ENCODE peak calls at places on chromosome 6, in six cellular contexts. K is CD4-positive, CD25-positive, alpha-beta regulatory T cell; A is body of pancreas; S is NCI-H1092 treated with DMSO at 0.1 percent for 48 hours; X is coronary artery; D is activated T-cell treated with anti-CD3 and anti-CD28 coated beads, Interleukin-2, amount 50 U/mL, for 1 hour. G is an unnamed sample.

GRCh38 chr6:105459884-105460283 is 57.0 kb upstream of the PREP start:
- DNase-seq in A (no peak), D (no peak), X (no peak), K (no peak), S (no peak), G (peak)

GRCh38 chr6:498795-499231 is 107.3 kb downstream of the IRF4 start:
- DNase-seq in X (no peak), D (peak), S (no peak), A (no peak), K (peak), G (peak)

GRCh38 chr6:163392533-163392932 is 22.0 kb upstream of the QKI start:
- DNase-seq in S (no peak), X (no peak), D (no peak), A (peak), K (no peak), G (peak)

GRCh38 chr6:126030045-126030444 is 43.7 kb downstream of the TRMT11 start:
- DNase-seq in D (no peak), X (no peak), A (no peak), S (no peak), K (no peak), G (no peak)

GRCh38 chr6:93749191-93749590 is 329.8 kb upstream of the EPHA7 start:
- DNase-seq in A (no peak), X (no peak), K (no peak), S (no peak), D (no peak), G (peak)

GRCh38 chr6:485655-486054 is 94.1 kb downstream of the IRF4 start:
- DNase-seq in K (no peak), A (no peak), X (no peak), S (no peak), D (no peak), G (no peak)

GRCh38 chr6:91744576-91744975 is 1157.7 kb upstream of the MAP3K7 start:
- DNase-seq in X (no peak), D (no peak), K (no peak), S (no peak), A (no peak), G (no peak)

GRCh38 chr6:114171473-114171872 is 171.3 kb downstream of the HS3ST5 start:
- DNase-seq in D (no peak), X (no peak), A (no peak), S (no peak), K (no peak), G (no peak)

GRCh38 chr6:141057761-141058160 is 1075.0 kb upstream of the GJE1 start:
- DNase-seq in D (no peak), X (no peak), A (no peak), K (no peak), S (no peak), G (no peak)

GRCh38 chr6:151075527-151075926 is 164.2 kb upstream of the AKAP12 start:
- DNase-seq in S (no peak), X (no peak), K (no peak), A (no peak), D (no peak), G (peak)

GRCh38 chr6:107539409-107539808 is 49.5 kb downstream of the SOBP start:
- DNase-seq in X (no peak), D (no peak), A (no peak), S (no peak), K (no peak), G (no peak)

GRCh38 chr6:131172237-131172636 is 37.0 kb downstream of the AKAP7 start:
- DNase-seq in D (no peak), A (no peak), X (no peak), K (no peak), S (no peak), G (no peak)

GRCh38 chr6:47416396-47417345 is 60.9 kb upstream of the CD2AP start:
- DNase-seq in A (no peak), S (no peak), K (no peak), X (no peak), D (no peak), G (no peak)

GRCh38 chr6:56875961-56876360 is 78.9 kb upstream of the BEND6 start:
- DNase-seq in S (no peak), D (no peak), K (no peak), A (no peak), X (no peak), G (no peak)

GRCh38 chr6:16432075-16433032 is 194.0 kb downstream of the GMPR start:
- DNase-seq in X (no peak), D (no peak), S (no peak), K (no peak), A (no peak), G (no peak)

GRCh38 chr6:8589941-8590676 is 154.8 kb upstream of the SLC35B3 start:
- DNase-seq in S (no peak), X (no peak), A (no peak), K (no peak), D (no peak), G (peak)

GRCh38 chr6:24910331-24910849 is 25.4 kb downstream of the RIPOR2 start:
- DNase-seq in D (peak), K (no peak), X (no peak), A (no peak), S (peak), G (no peak)

GRCh38 chr6:123022980-123023379 is 26.9 kb downstream of the CLVS2 start:
- DNase-seq in S (no peak), D (no peak), A (no peak), X (no peak), K (no peak), G (peak)

GRCh38 chr6:44264154-44265002 is 973 bp downstream of the NFKBIE start:
- DNase-seq in S (no peak), A (no peak), D (peak), X (no peak), K (peak), G (no peak)

GRCh38 chr6:48200874-48201273 is 89.9 kb upstream of the PTCHD4 start:
- DNase-seq in K (no peak), X (no peak), A (no peak), D (no peak), S (no peak), G (peak)

GRCh38 chr6:37819802-37820712 is 530 bp downstream of the ZFAND3 start:
- DNase-seq in A (peak), S (peak), K (peak), X (peak), D (peak), G (peak)

GRCh38 chr6:7086488-7086887 is 21.3 kb upstream of the RREB1 start:
- DNase-seq in X (no peak), D (peak), K (peak), S (no peak), A (no peak), G (no peak)

GRCh38 chr6:14121936-14122344 is 4.4 kb downstream of the CD83 start:
- DNase-seq in K (peak), A (no peak), X (no peak), S (no peak), D (no peak), G (no peak)

GRCh38 chr6:43185391-43185790 is 3.4 kb downstream of the CUL9 start:
- DNase-seq in X (no peak), D (no peak), A (no peak), S (no peak), K (peak), G (no peak)

GRCh38 chr6:90676516-90676915 is 89.6 kb upstream of the MAP3K7 start:
- DNase-seq in X (no peak), K (no peak), D (no peak), S (no peak), A (no peak), G (no peak)

GRCh38 chr6:139595183-139595582 is 220.7 kb upstream of the CITED2 start:
- DNase-seq in K (no peak), A (no peak), D (no peak), X (no peak), S (no peak), G (peak)

G was measured in LHCN-M2.